ENCODE peak calls at places on chromosomes 12 and 14, in eight cellular contexts. One of them, this sample, is unnamed.

GRCh38 chr14:91021115-91021514 is 39.3 kb downstream of the RPS6KA5 start:
- DNase-seq in right lobe of liver: no peak
- DNase-seq in A549: no peak
- DNase-seq in breast epithelium: no peak
- DNase-seq in lower lobe of right lung: no peak
- DNase-seq in CD4-positive, alpha-beta T cell: no peak
- DNase-seq in astrocyte: no peak
- DNase-seq in H9: no peak
- DNase-seq in this sample: no peak

GRCh38 chr12:120247183-120247582 is 18.3 kb downstream of the PXN start:
- DNase-seq in CD4-positive, alpha-beta T cell: no peak
- DNase-seq in breast epithelium: no peak
- DNase-seq in lower lobe of right lung: no peak
- DNase-seq in astrocyte: no peak
- DNase-seq in H9: no peak
- DNase-seq in right lobe of liver: no peak
- DNase-seq in A549: no peak
- DNase-seq in this sample: no peak

GRCh38 chr14:46036099-46036498 is 615.5 kb downstream of the RPL10L start:
- DNase-seq in lower lobe of right lung: no peak
- DNase-seq in astrocyte: no peak
- DNase-seq in CD4-positive, alpha-beta T cell: no peak
- DNase-seq in A549: no peak
- DNase-seq in breast epithelium: no peak
- DNase-seq in H9: no peak
- DNase-seq in right lobe of liver: no peak
- DNase-seq in this sample: no peak

GRCh38 chr14:72256055-72256454 is 323.8 kb downstream of the RGS6 start:
- DNase-seq in astrocyte: peak
- DNase-seq in CD4-positive, alpha-beta T cell: no peak
- DNase-seq in right lobe of liver: no peak
- DNase-seq in H9: no peak
- DNase-seq in lower lobe of right lung: no peak
- DNase-seq in A549: no peak
- DNase-seq in breast epithelium: no peak
- DNase-seq in this sample: no peak

GRCh38 chr14:100106661-100107112 is 41.5 kb downstream of the EVL start:
- DNase-seq in breast epithelium: no peak
- DNase-seq in astrocyte: no peak
- DNase-seq in CD4-positive, alpha-beta T cell: peak
- DNase-seq in H9: no peak
- DNase-seq in A549: no peak
- DNase-seq in right lobe of liver: no peak
- DNase-seq in lower lobe of right lung: no peak
- DNase-seq in this sample: no peak

GRCh38 chr12:109154485-109155438 is 38.4 kb downstream of the ACACB start:
- DNase-seq in right lobe of liver: peak
- DNase-seq in CD4-positive, alpha-beta T cell: peak
- DNase-seq in astrocyte: peak
- DNase-seq in lower lobe of right lung: peak
- DNase-seq in H9: peak
- DNase-seq in A549: peak
- DNase-seq in breast epithelium: peak
- DNase-seq in this sample: peak

GRCh38 chr12:95634622-95635621 is 83.6 kb upstream of the USP44 start:
- DNase-seq in H9: no peak
- DNase-seq in CD4-positive, alpha-beta T cell: no peak
- DNase-seq in lower lobe of right lung: no peak
- DNase-seq in astrocyte: peak
- DNase-seq in right lobe of liver: peak
- DNase-seq in breast epithelium: peak
- DNase-seq in A549: peak
- DNase-seq in this sample: peak

GRCh38 chr12:78338054-78338785 is 507.5 kb downstream of the NAV3 start:
- DNase-seq in lower lobe of right lung: no peak
- DNase-seq in right lobe of liver: no peak
- DNase-seq in astrocyte: no peak
- DNase-seq in breast epithelium: no peak
- DNase-seq in A549: no peak
- DNase-seq in H9: no peak
- DNase-seq in CD4-positive, alpha-beta T cell: no peak
- DNase-seq in this sample: no peak

GRCh38 chr14:51298895-51299294 is 58.8 kb downstream of the TMX1 start:
- DNase-seq in astrocyte: peak
- DNase-seq in breast epithelium: no peak
- DNase-seq in H9: no peak
- DNase-seq in CD4-positive, alpha-beta T cell: no peak
- DNase-seq in lower lobe of right lung: no peak
- DNase-seq in A549: no peak
- DNase-seq in right lobe of liver: no peak
- DNase-seq in this sample: no peak

GRCh38 chr12:9122166-9122609 is 6.5 kb upstream of the A2M start:
- DNase-seq in right lobe of liver: no peak
- DNase-seq in lower lobe of right lung: no peak
- DNase-seq in H9: no peak
- DNase-seq in breast epithelium: no peak
- DNase-seq in A549: no peak
- DNase-seq in astrocyte: no peak
- DNase-seq in CD4-positive, alpha-beta T cell: no peak
- DNase-seq in this sample: no peak

GRCh38 chr14:100905166-100905565 is 1.6 kb upstream of the RTL1 start:
- DNase-seq in lower lobe of right lung: no peak
- DNase-seq in right lobe of liver: no peak
- DNase-seq in CD4-positive, alpha-beta T cell: no peak
- DNase-seq in A549: no peak
- DNase-seq in breast epithelium: no peak
- DNase-seq in H9: no peak
- DNase-seq in astrocyte: no peak
- DNase-seq in this sample: no peak

GRCh38 chr14:74566174-74567125 is 45.6 kb downstream of the LTBP2 start:
- DNase-seq in right lobe of liver: peak
- DNase-seq in CD4-positive, alpha-beta T cell: no peak
- DNase-seq in lower lobe of right lung: no peak
- DNase-seq in A549: peak
- DNase-seq in breast epithelium: peak
- DNase-seq in astrocyte: no peak
- DNase-seq in H9: no peak
- DNase-seq in this sample: no peak

GRCh38 chr14:89773644-89774316 is 180.8 kb downstream of the EFCAB11 start:
- DNase-seq in A549: peak
- DNase-seq in lower lobe of right lung: peak
- DNase-seq in breast epithelium: no peak
- DNase-seq in right lobe of liver: peak
- DNase-seq in astrocyte: peak
- DNase-seq in H9: peak
- DNase-seq in CD4-positive, alpha-beta T cell: peak
- DNase-seq in this sample: peak

GRCh38 chr14:105436891-105437722 is 17.5 kb downstream of the MTA1 start:
- DNase-seq in lower lobe of right lung: no peak
- DNase-seq in right lobe of liver: peak
- DNase-seq in astrocyte: no peak
- DNase-seq in H9: no peak
- DNase-seq in A549: no peak
- DNase-seq in breast epithelium: no peak
- DNase-seq in CD4-positive, alpha-beta T cell: no peak
- DNase-seq in this sample: no peak

GRCh38 chr12:65667932-65668331 is 156.4 kb upstream of the HMGA2 start:
- DNase-seq in right lobe of liver: no peak
- DNase-seq in lower lobe of right lung: no peak
- DNase-seq in CD4-positive, alpha-beta T cell: no peak
- DNase-seq in astrocyte: no peak
- DNase-seq in A549: no peak
- DNase-seq in H9: no peak
- DNase-seq in breast epithelium: no peak
- DNase-seq in this sample: no peak

GRCh38 chr14:91416744-91417133 is 881 bp downstream of the CCDC88C start:
- DNase-seq in CD4-positive, alpha-beta T cell: no peak
- DNase-seq in right lobe of liver: peak
- DNase-seq in A549: no peak
- DNase-seq in lower lobe of right lung: peak
- DNase-seq in astrocyte: no peak
- DNase-seq in breast epithelium: no peak
- DNase-seq in H9: no peak
- DNase-seq in this sample: no peak

GRCh38 chr12:103912069-103912468 is 18.1 kb upstream of the HSP90B1 start:
- DNase-seq in A549: no peak
- DNase-seq in breast epithelium: no peak
- DNase-seq in lower lobe of right lung: no peak
- DNase-seq in right lobe of liver: no peak
- DNase-seq in astrocyte: no peak
- DNase-seq in CD4-positive, alpha-beta T cell: no peak
- DNase-seq in H9: no peak
- DNase-seq in this sample: no peak

GRCh38 chr12:83016226-83016835 is 329.6 kb downstream of the TMTC2 start:
- DNase-seq in right lobe of liver: no peak
- DNase-seq in astrocyte: peak
- DNase-seq in breast epithelium: no peak
- DNase-seq in H9: no peak
- DNase-seq in lower lobe of right lung: no peak
- DNase-seq in CD4-positive, alpha-beta T cell: no peak
- DNase-seq in A549: peak
- DNase-seq in this sample: no peak

GRCh38 chr12:90575995-90576394 is 379.0 kb downstream of the CCER1 start:
- DNase-seq in A549: no peak
- DNase-seq in astrocyte: no peak
- DNase-seq in H9: no peak
- DNase-seq in breast epithelium: no peak
- DNase-seq in CD4-positive, alpha-beta T cell: no peak
- DNase-seq in lower lobe of right lung: no peak
- DNase-seq in right lobe of liver: no peak
- DNase-seq in this sample: no peak

GRCh38 chr12:11727133-11727664 is 77.7 kb downstream of the ETV6 start:
- DNase-seq in lower lobe of right lung: no peak
- DNase-seq in A549: no peak
- DNase-seq in CD4-positive, alpha-beta T cell: peak
- DNase-seq in H9: no peak
- DNase-seq in breast epithelium: no peak
- DNase-seq in astrocyte: no peak
- DNase-seq in right lobe of liver: no peak
- DNase-seq in this sample: no peak

GRCh38 chr14:40842816-40843215 is 763.9 kb upstream of the LRFN5 start:
- DNase-seq in astrocyte: no peak
- DNase-seq in breast epithelium: no peak
- DNase-seq in H9: no peak
- DNase-seq in lower lobe of right lung: no peak
- DNase-seq in CD4-positive, alpha-beta T cell: no peak
- DNase-seq in right lobe of liver: no peak
- DNase-seq in A549: no peak
- DNase-seq in this sample: no peak

GRCh38 chr14:40838601-40839000 is 768.1 kb upstream of the LRFN5 start:
- DNase-seq in breast epithelium: no peak
- DNase-seq in A549: no peak
- DNase-seq in lower lobe of right lung: no peak
- DNase-seq in CD4-positive, alpha-beta T cell: no peak
- DNase-seq in right lobe of liver: no peak
- DNase-seq in astrocyte: no peak
- DNase-seq in H9: no peak
- DNase-seq in this sample: no peak

GRCh38 chr14:40847496-40847895 is 759.2 kb upstream of the LRFN5 start:
- DNase-seq in breast epithelium: no peak
- DNase-seq in CD4-positive, alpha-beta T cell: no peak
- DNase-seq in right lobe of liver: no peak
- DNase-seq in lower lobe of right lung: no peak
- DNase-seq in H9: no peak
- DNase-seq in astrocyte: no peak
- DNase-seq in A549: no peak
- DNase-seq in this sample: no peak

GRCh38 chr14:40841886-40842285 is 764.8 kb upstream of the LRFN5 start:
- DNase-seq in CD4-positive, alpha-beta T cell: no peak
- DNase-seq in H9: no peak
- DNase-seq in astrocyte: no peak
- DNase-seq in right lobe of liver: no peak
- DNase-seq in A549: no peak
- DNase-seq in breast epithelium: no peak
- DNase-seq in lower lobe of right lung: no peak
- DNase-seq in this sample: no peak
- H3K27ac ChIP-seq in CD4-positive, alpha-beta T cell: no peak
- H3K27ac ChIP-seq in H9: no peak
- H3K27ac ChIP-seq in astrocyte: no peak
- H3K27ac ChIP-seq in right lobe of liver: no peak
- H3K27ac ChIP-seq in A549: no peak
- H3K27ac ChIP-seq in breast epithelium: no peak
- H3K27ac ChIP-seq in lower lobe of right lung: no peak
- H3K27ac ChIP-seq in this sample: no peak

GRCh38 chr14:85366226-85366625 is 163.7 kb upstream of the FLRT2 start:
- DNase-seq in right lobe of liver: no peak
- DNase-seq in astrocyte: no peak
- DNase-seq in CD4-positive, alpha-beta T cell: no peak
- DNase-seq in lower lobe of right lung: no peak
- DNase-seq in H9: no peak
- DNase-seq in breast epithelium: no peak
- DNase-seq in A549: no peak
- DNase-seq in this sample: no peak
- H3K27ac ChIP-seq in right lobe of liver: no peak
- H3K27ac ChIP-seq in astrocyte: no peak
- H3K27ac ChIP-seq in CD4-positive, alpha-beta T cell: no peak
- H3K27ac ChIP-seq in lower lobe of right lung: no peak
- H3K27ac ChIP-seq in H9: no peak
- H3K27ac ChIP-seq in breast epithelium: no peak
- H3K27ac ChIP-seq in A549: no peak
- H3K27ac ChIP-seq in this sample: no peak

GRCh38 chr12:106415134-106415533 is 57.6 kb downstream of the POLR3B start:
- DNase-seq in A549: no peak
- DNase-seq in H9: no peak
- DNase-seq in breast epithelium: no peak
- DNase-seq in CD4-positive, alpha-beta T cell: no peak
- DNase-seq in right lobe of liver: no peak
- DNase-seq in astrocyte: peak
- DNase-seq in lower lobe of right lung: no peak
- DNase-seq in this sample: peak

GRCh38 chr12:106418970-106419369 is 61.4 kb downstream of the POLR3B start:
- DNase-seq in H9: no peak
- DNase-seq in lower lobe of right lung: no peak
- DNase-seq in breast epithelium: no peak
- DNase-seq in A549: no peak
- DNase-seq in right lobe of liver: no peak
- DNase-seq in astrocyte: no peak
- DNase-seq in CD4-positive, alpha-beta T cell: no peak
- DNase-seq in this sample: no peak

GRCh38 chr12:106416273-106416672 is 58.7 kb downstream of the POLR3B start:
- DNase-seq in lower lobe of right lung: no peak
- DNase-seq in breast epithelium: peak
- DNase-seq in CD4-positive, alpha-beta T cell: no peak
- DNase-seq in H9: no peak
- DNase-seq in astrocyte: peak
- DNase-seq in right lobe of liver: no peak
- DNase-seq in A549: no peak
- DNase-seq in this sample: no peak

GRCh38 chr12:106423291-106423690 is 65.7 kb downstream of the POLR3B start:
- DNase-seq in astrocyte: no peak
- DNase-seq in H9: no peak
- DNase-seq in CD4-positive, alpha-beta T cell: no peak
- DNase-seq in A549: no peak
- DNase-seq in lower lobe of right lung: no peak
- DNase-seq in right lobe of liver: no peak
- DNase-seq in breast epithelium: no peak
- DNase-seq in this sample: no peak

GRCh38 chr12:106417926-106418910 is 60.7 kb downstream of the POLR3B start:
- DNase-seq in A549: no peak
- DNase-seq in lower lobe of right lung: no peak
- DNase-seq in H9: no peak
- DNase-seq in astrocyte: peak
- DNase-seq in CD4-positive, alpha-beta T cell: no peak
- DNase-seq in right lobe of liver: no peak
- DNase-seq in breast epithelium: no peak
- DNase-seq in this sample: peak
- H3K27ac ChIP-seq in A549: no peak
- H3K27ac ChIP-seq in lower lobe of right lung: no peak
- H3K27ac ChIP-seq in H9: no peak
- H3K27ac ChIP-seq in astrocyte: peak
- H3K27ac ChIP-seq in CD4-positive, alpha-beta T cell: no peak
- H3K27ac ChIP-seq in right lobe of liver: no peak
- H3K27ac ChIP-seq in breast epithelium: peak
- H3K27ac ChIP-seq in this sample: peak

GRCh38 chr14:24398298-24398942 is 383 bp upstream of the NYNRIN start:
- DNase-seq in right lobe of liver: no peak
- DNase-seq in astrocyte: no peak
- DNase-seq in breast epithelium: no peak
- DNase-seq in A549: no peak
- DNase-seq in lower lobe of right lung: no peak
- DNase-seq in H9: peak
- DNase-seq in CD4-positive, alpha-beta T cell: no peak
- DNase-seq in this sample: peak
- H3K27ac ChIP-seq in right lobe of liver: peak
- H3K27ac ChIP-seq in astrocyte: no peak
- H3K27ac ChIP-seq in breast epithelium: peak
- H3K27ac ChIP-seq in A549: peak
- H3K27ac ChIP-seq in lower lobe of right lung: peak
- H3K27ac ChIP-seq in H9: no peak
- H3K27ac ChIP-seq in CD4-positive, alpha-beta T cell: no peak
- H3K27ac ChIP-seq in this sample: no peak

This sample was measured in SJCRH30.